ENCODE peak calls at places on chromosomes 3 and 15, in eight cellular contexts. S is NCI-H345; L is RPMI8226; J is stimulated activated CD4-positive, alpha-beta T cell treated with anti-CD3 and anti-CD28 coated beads, Interleukin-1b, Interleukin-23, amount 100 ng/mL, for 1 hour; D is NCI-H446; O is 8988T; M is nucleus accumbens; Z is RKO. E is an unnamed sample.

GRCh38 chr3:176919836-176920760 is 277.2 kb downstream of the TBL1XR1 start:
- DNase-seq in S (peak; percentile 82), L (no peak), J (no peak), D (peak; percentile 9), O (no peak), M (no peak), Z (peak; percentile 47), E (no peak)

GRCh38 chr15:30038667-30039523 is 43.9 kb upstream of the GOLGA8J start:
- DNase-seq in S (peak; percentile 67), L (no peak), J (no peak), D (peak; percentile 89), O (no peak), M (peak; percentile 63), Z (no peak), E (no peak)

GRCh38 chr3:185089751-185090150 is 63.1 kb downstream of the C3orf70 start:
- DNase-seq in S (no peak), L (no peak), J (no peak), D (no peak), O (no peak), M (no peak), Z (no peak), E (no peak)

GRCh38 chr3:156793400-156793799 is 32.8 kb upstream of the LEKR1 start:
- DNase-seq in S (no peak), L (no peak), J (no peak), D (no peak), O (no peak), M (no peak), Z (no peak), E (no peak)

GRCh38 chr3:194133661-194134230 is 2.2 kb upstream of the HES1 start:
- DNase-seq in S (peak; percentile 53), L (no peak), J (no peak), D (no peak), O (peak; percentile 44), M (no peak), Z (peak; percentile 41), E (no peak)

GRCh38 chr3:190097025-190097424 is 23.7 kb downstream of the P3H2 start:
- DNase-seq in S (no peak), L (no peak), J (no peak), D (no peak), O (no peak), M (no peak), Z (no peak), E (no peak)

GRCh38 chr3:130850044-130850797 is 43.7 kb upstream of the ATP2C1 start:
- DNase-seq in S (peak; percentile 39), L (peak; percentile 82), J (peak; percentile 10), D (no peak), O (no peak), M (no peak), Z (no peak), E (no peak)

GRCh38 chr3:132486086-132486485 is 68.8 kb downstream of the DNAJC13 start:
- DNase-seq in S (no peak), L (no peak), J (no peak), D (no peak), O (no peak), M (no peak), Z (no peak), E (no peak)

GRCh38 chr3:196518999-196519737 is 4.0 kb upstream of the SMCO1 start:
- DNase-seq in S (peak; percentile 22), L (peak; percentile 86), J (no peak), D (peak; percentile 89), O (no peak), M (no peak), Z (peak; percentile 93), E (no peak)

GRCh38 chr3:170848294-170848917 is 21.6 kb downstream of the RPL22L1 start:
- DNase-seq in S (no peak), L (no peak), J (no peak), D (peak; percentile 21), O (no peak), M (no peak), Z (peak; percentile 60), E (no peak)

GRCh38 chr3:181932039-181932438 is 220.3 kb downstream of the SOX2 start:
- DNase-seq in S (no peak), L (no peak), J (no peak), D (no peak), O (no peak), M (no peak), Z (no peak), E (no peak)

E was measured in cortex of kidney.